ENCODE peak calls at places on chromosomes 5 and 9, in nine cellular contexts. L, V, G, J, M, U, K, B and I are unnamed samples.

GRCh38 chr5:111954516-111955337 is 197.7 kb upstream of the NREP start:
- DNase-seq in K (peak; percentile 69), M (no peak), B (no peak), J (peak; percentile 39), U (no peak), V (no peak), L (no peak), G (no peak), I (no peak)

GRCh38 chr5:142748568-142749249 is 21.5 kb upstream of the ARHGAP26 start:
- DNase-seq in L (peak; percentile 62), U (peak; percentile 86), J (no peak), M (peak; percentile 76), B (peak; percentile 84), V (no peak), K (no peak), G (peak; percentile 56), I (peak; percentile 70)

GRCh38 chr9:109561137-109561536 is 63.0 kb upstream of the PTPN3 start:
- DNase-seq in B (no peak), G (no peak), L (no peak), V (no peak), M (no peak), U (no peak), J (no peak), K (no peak), I (no peak)

GRCh38 chr5:108655750-108656450 is 91.8 kb upstream of the FER start:
- DNase-seq in J (peak; percentile 64), V (no peak), U (no peak), B (peak; percentile 85), L (no peak), G (no peak), M (no peak), K (peak; percentile 25), I (no peak)

GRCh38 chr5:142065273-142065672 is 43.3 kb upstream of the NDFIP1 start:
- DNase-seq in J (peak; percentile 56), K (peak; percentile 49), L (peak; percentile 78), G (no peak), M (no peak), V (no peak), B (peak; percentile 19), U (no peak), I (no peak)

GRCh38 chr9:107218834-107219485 is 64.1 kb upstream of the RAD23B start:
- DNase-seq in V (no peak), L (no peak), G (no peak), U (no peak), M (no peak), B (no peak), K (no peak), J (no peak), I (no peak)

GRCh38 chr9:99173570-99174504 is 47.9 kb downstream of the ALG2 start:
- DNase-seq in J (no peak), G (no peak), L (no peak), M (no peak), K (no peak), U (no peak), V (no peak), B (no peak), I (no peak)

GRCh38 chr5:1409386-1410110 is 35.7 kb downstream of the SLC6A3 start:
- DNase-seq in K (peak; percentile 2), G (no peak), J (peak; percentile 5), V (no peak), M (peak; percentile 25), U (peak; percentile 66), B (peak; percentile 38), L (no peak), I (peak; percentile 48)

GRCh38 chr5:38916802-38917201 is 71.0 kb downstream of the OSMR start:
- DNase-seq in M (no peak), L (no peak), G (no peak), K (no peak), B (no peak), J (no peak), V (no peak), U (no peak), I (no peak)

GRCh38 chr9:15246688-15247087 is 60.3 kb downstream of the TTC39B start:
- DNase-seq in V (no peak), J (no peak), M (no peak), K (peak; percentile 45), U (no peak), G (no peak), L (no peak), B (peak; percentile 58), I (no peak)

GRCh38 chr9:18379073-18379811 is 94.7 kb upstream of the ADAMTSL1 start:
- DNase-seq in J (peak; percentile 80), G (no peak), B (peak; percentile 77), M (no peak), K (peak; percentile 89), V (no peak), U (no peak), L (no peak), I (no peak)

GRCh38 chr5:18807256-18808193 is 1173.3 kb downstream of the TAF11L14 start:
- DNase-seq in M (no peak), B (no peak), J (no peak), V (no peak), U (no peak), G (no peak), K (no peak), L (no peak), I (no peak)

GRCh38 chr9:92035687-92036410 is 79.4 kb downstream of the SPTLC1 start:
- DNase-seq in G (peak; percentile 29), U (no peak), M (peak; percentile 42), L (no peak), B (no peak), J (peak; percentile 98), V (no peak), K (peak; percentile 75), I (no peak)

GRCh38 chr5:157543825-157544622 is 31.6 kb downstream of the ADAM19 start:
- DNase-seq in U (no peak), G (no peak), M (peak; percentile 30), K (peak; percentile 78), L (no peak), V (no peak), B (no peak), J (peak; percentile 77), I (no peak)

GRCh38 chr5:136079195-136079985 is 50.6 kb downstream of the TGFBI start:
- DNase-seq in G (no peak), V (no peak), L (no peak), J (no peak), M (no peak), U (no peak), K (peak; percentile 53), B (no peak), I (no peak)
- TF ChIP-seq CTCF in G (no peak), V (no peak), L (no peak), J (peak; percentile 17), M (no peak), U (no peak), K (peak; percentile 52), B (no peak), I (no peak)

GRCh38 chr5:131633830-131634229 is 1.2 kb downstream of the RAPGEF6 start:
- DNase-seq in G (no peak), U (no peak), K (no peak), B (peak; percentile 17), L (no peak), V (no peak), J (no peak), M (no peak), I (no peak)

GRCh38 chr5:131637694-131638093 is 2.7 kb upstream of the RAPGEF6 start:
- DNase-seq in L (no peak), M (no peak), B (no peak), V (no peak), G (no peak), K (no peak), U (no peak), J (no peak), I (no peak)

GRCh38 chr5:131635755-131636479 is 888 bp upstream of the RAPGEF6 start:
- DNase-seq in M (peak; percentile 33), K (no peak), L (no peak), G (no peak), B (no peak), U (no peak), V (no peak), J (no peak), I (no peak)

GRCh38 chr5:131634996-131635754 is at the start of gene RAPGEF6:
- DNase-seq in L (peak; percentile 97), M (peak; percentile 99), B (peak; percentile 100), U (peak; percentile 98), J (peak; percentile 100), G (peak; percentile 98), K (peak; percentile 100), V (peak; percentile 99), I (peak; percentile 98)

DNA sequence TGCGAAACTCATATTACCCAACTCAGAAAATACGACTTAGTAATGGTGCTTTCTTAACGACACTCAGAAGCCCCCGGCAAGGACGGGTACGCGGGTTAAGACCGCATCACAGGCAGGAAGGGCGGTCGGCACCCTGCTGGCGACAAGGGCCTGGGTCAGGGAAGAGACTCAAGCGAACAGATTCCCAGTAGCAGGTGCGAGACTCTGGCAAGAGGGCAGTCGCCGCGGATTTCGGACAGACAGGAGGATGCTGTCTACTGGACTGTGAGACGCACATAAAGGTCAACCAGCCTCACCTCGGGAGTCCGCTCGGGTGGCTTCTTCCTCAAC is 398 bp downstream of the RAPGEF6 start:
- DNase-seq in M (no peak), B (peak; percentile 73), V (peak; percentile 15), L (peak; percentile 81), G (peak; percentile 68), K (peak; percentile 56), J (peak; percentile 51), U (no peak), I (no peak)
- TF ChIP-seq CTCF in M (no peak), B (no peak), V (no peak), L (peak; percentile 32), G (no peak), K (no peak), J (no peak), U (peak; percentile 38), I (no peak)

GRCh38 chr5:67547682-67548081 is 351.1 kb upstream of the CD180 start:
- DNase-seq in M (no peak), K (no peak), B (no peak), L (no peak), U (no peak), J (no peak), G (no peak), V (no peak), I (no peak)
- TF ChIP-seq CTCF in M (no peak), K (no peak), B (no peak), L (no peak), U (no peak), J (no peak), G (no peak), V (no peak), I (no peak)

GRCh38 chr5:68261174-68262021 is 45.8 kb downstream of the PIK3R1 start:
- DNase-seq in G (no peak), U (no peak), J (peak; percentile 94), L (no peak), M (no peak), K (no peak), B (no peak), V (no peak), I (no peak)
- TF ChIP-seq CTCF in G (no peak), U (no peak), J (peak; percentile 42), L (peak; percentile 22), M (no peak), K (peak; percentile 27), B (peak; percentile 17), V (peak; percentile 17), I (peak; percentile 28)

DNA sequence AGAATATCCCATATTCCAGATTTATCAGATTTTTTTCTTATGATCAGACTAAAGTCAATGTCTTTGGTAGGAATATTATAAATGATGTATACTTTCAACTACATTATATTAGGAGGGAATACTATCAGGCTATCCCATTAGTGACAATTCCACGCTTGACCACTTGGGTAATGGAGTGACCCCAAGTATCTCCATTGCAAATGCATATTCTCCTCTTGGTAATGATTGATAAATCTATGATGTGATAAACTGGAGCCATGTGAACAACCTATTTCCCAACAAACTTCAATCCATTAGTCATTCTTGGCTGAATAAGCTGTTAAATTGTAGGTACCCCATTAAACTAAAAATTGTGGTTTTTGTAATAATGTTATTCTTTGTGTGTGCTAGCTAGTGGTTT is 12.2 kb upstream of the MPDZ start:
- DNase-seq in M (no peak), V (no peak), B (no peak), L (no peak), K (no peak), U (no peak), G (no peak), J (no peak), I (no peak)
- TF ChIP-seq CTCF in M (no peak), V (no peak), B (no peak), L (peak; percentile 25), K (peak; percentile 13), U (no peak), G (no peak), J (peak; percentile 17), I (no peak)